ENCODE peak calls at places on chromosomes 7 and 10, in ten cellular contexts. E is epithelial cell of esophagus, R is astrocyte of the spinal cord, I is AG09309, F is cardiac muscle cell, S is neural crest cell, O is AG04449, X is lung, U is NB4, C is cardiac fibroblast. Y is an unnamed sample.

GRCh38 chr10:116026315-116026714 is 246.7 kb downstream of the GFRA1 start:
- DNase-seq in E (no peak), R (no peak), C (no peak), S (no peak), F (no peak), U (no peak), X (no peak), I (no peak), O (no peak), Y (no peak)

GRCh38 chr10:125375210-125375609 is 214.8 kb upstream of the CTBP2 start:
- DNase-seq in E (peak), R (peak), X (no peak), F (no peak), O (no peak), U (peak), S (no peak), C (peak), I (no peak), Y (peak)

GRCh38 chr10:6195891-6196290 is 6.8 kb upstream of the PFKFB3 start:
- DNase-seq in F (no peak), R (peak), X (no peak), O (no peak), U (no peak), S (no peak), C (no peak), I (no peak), E (no peak), Y (no peak)

GRCh38 chr7:1144269-1144771 is 15.7 kb downstream of the ZFAND2A start:
- DNase-seq in C (peak), U (peak), I (no peak), F (no peak), E (peak), X (no peak), O (no peak), S (no peak), R (peak), Y (peak)

GRCh38 chr7:25399000-25399750 is 170.9 kb upstream of the NPVF start:
- DNase-seq in F (no peak), X (no peak), R (no peak), S (no peak), I (no peak), C (no peak), U (no peak), O (no peak), E (no peak), Y (no peak)

GRCh38 chr10:66934711-66935110 is 8.9 kb downstream of the LRRTM3 start:
- DNase-seq in I (no peak), S (no peak), R (no peak), X (no peak), O (no peak), U (no peak), E (no peak), C (no peak), F (no peak), Y (no peak)

GRCh38 chr7:47128719-47129118 is 453.2 kb downstream of the TNS3 start:
- DNase-seq in I (no peak), R (no peak), C (no peak), S (no peak), O (no peak), E (no peak), X (no peak), U (no peak), F (no peak), Y (no peak)

GRCh38 chr7:155816192-155816508 is 3.9 kb upstream of the SHH start:
- DNase-seq in E (no peak), O (no peak), C (no peak), R (no peak), F (no peak), I (no peak), X (no peak), U (no peak), S (no peak), Y (no peak)

GRCh38 chr7:139562491-139562890 is 39.0 kb downstream of the CLEC2L start:
- DNase-seq in C (no peak), F (no peak), I (no peak), U (no peak), S (no peak), X (no peak), O (no peak), R (no peak), E (no peak), Y (no peak)

GRCh38 chr7:34296663-34297062 is 361.4 kb upstream of the NPSR1 start:
- DNase-seq in S (no peak), O (peak), F (no peak), U (no peak), R (peak), E (no peak), I (no peak), C (peak), X (no peak), Y (no peak)

GRCh38 chr7:146096994-146097393 is 19.6 kb upstream of the CNTNAP2 start:
- DNase-seq in X (no peak), I (no peak), R (no peak), C (no peak), F (peak), U (peak), O (no peak), S (no peak), E (no peak), Y (no peak)

GRCh38 chr10:100100651-100101525 is 19.2 kb upstream of the CPN1 start:
- DNase-seq in I (no peak), C (peak), S (no peak), X (no peak), R (no peak), F (no peak), O (no peak), E (peak), U (peak), Y (peak)

GRCh38 chr10:95308389-95309302 is 17.8 kb upstream of the PDLIM1 start:
- DNase-seq in S (no peak), C (peak), X (peak), O (peak), U (peak), F (no peak), R (peak), I (peak), E (peak), Y (peak)

GRCh38 chr7:8035647-8036518 is 67.3 kb downstream of the GLCCI1 start:
- DNase-seq in I (no peak), C (peak), S (no peak), U (peak), R (peak), O (no peak), E (peak), F (peak), X (no peak), Y (peak)

GRCh38 chr7:110804501-110804900 is 286.4 kb upstream of the LRRN3 start:
- DNase-seq in C (no peak), S (no peak), U (no peak), F (no peak), O (no peak), E (no peak), I (no peak), R (no peak), X (no peak), Y (no peak)

DNA sequence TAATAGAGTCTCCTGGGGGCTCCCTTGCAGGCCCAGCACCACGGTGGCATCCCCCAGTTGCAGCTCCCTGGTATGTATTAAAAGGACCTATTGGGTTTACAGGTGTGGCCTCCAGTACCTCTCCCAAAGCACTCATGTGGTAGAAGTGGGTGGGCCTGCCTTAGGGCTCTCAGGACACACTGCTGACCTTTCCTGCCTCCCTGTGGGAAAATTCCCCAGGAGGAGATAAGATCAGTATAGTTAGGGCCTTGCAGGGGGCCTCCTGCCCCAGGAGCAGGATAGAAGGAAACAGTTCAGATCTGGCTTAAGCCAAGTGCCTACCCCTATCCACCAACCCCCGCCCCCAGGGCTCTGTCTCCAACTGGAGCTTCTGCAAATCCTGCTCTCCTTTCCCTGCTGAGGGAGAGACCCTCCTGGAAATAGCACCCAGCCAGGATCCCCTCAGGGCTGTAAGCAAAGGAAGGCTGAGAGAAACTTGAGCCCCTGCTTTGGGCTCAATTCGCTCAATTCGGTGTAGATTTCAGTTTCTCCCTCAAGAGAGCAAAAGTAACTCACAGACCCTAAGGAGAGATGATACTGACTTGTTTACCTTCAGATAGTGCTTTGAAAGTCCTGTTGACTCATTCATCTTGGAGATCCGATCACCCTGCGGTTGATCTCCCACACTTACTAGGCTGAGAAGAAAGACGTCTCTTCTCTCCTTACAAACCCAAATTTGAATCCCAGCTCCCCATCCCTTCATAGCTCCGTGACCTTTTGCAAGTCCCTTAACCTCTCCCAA is 130.6 kb downstream of the WDR11 start:
- DNase-seq in E (no peak), I (no peak), X (no peak), U (no peak), O (no peak), F (no peak), R (no peak), S (no peak), C (no peak), Y (no peak)
- TF ChIP-seq CTCF in E (no peak), I (no peak), X (no peak), U (no peak), O (no peak), F (no peak), R (no peak), S (no peak), C (no peak), Y (no peak)

GRCh38 chr7:36979810-36980248 is 255.5 kb upstream of the AOAH start:
- DNase-seq in O (no peak), R (no peak), X (no peak), E (no peak), S (no peak), U (no peak), C (no peak), F (peak), I (no peak), Y (no peak)
- TF ChIP-seq CTCF in O (no peak), R (no peak), X (no peak), E (no peak), S (no peak), U (no peak), C (no peak), F (no peak), I (no peak), Y (no peak)

GRCh38 chr7:18086165-18087030 is 58.8 kb upstream of the PRPS1L1 start:
- DNase-seq in O (no peak), R (no peak), S (peak), X (no peak), F (peak), E (peak), C (peak), U (no peak), I (no peak), Y (peak)
- TF ChIP-seq CTCF in O (no peak), R (no peak), S (peak), X (no peak), F (peak), E (no peak), C (no peak), U (no peak), I (no peak), Y (no peak)

DNA sequence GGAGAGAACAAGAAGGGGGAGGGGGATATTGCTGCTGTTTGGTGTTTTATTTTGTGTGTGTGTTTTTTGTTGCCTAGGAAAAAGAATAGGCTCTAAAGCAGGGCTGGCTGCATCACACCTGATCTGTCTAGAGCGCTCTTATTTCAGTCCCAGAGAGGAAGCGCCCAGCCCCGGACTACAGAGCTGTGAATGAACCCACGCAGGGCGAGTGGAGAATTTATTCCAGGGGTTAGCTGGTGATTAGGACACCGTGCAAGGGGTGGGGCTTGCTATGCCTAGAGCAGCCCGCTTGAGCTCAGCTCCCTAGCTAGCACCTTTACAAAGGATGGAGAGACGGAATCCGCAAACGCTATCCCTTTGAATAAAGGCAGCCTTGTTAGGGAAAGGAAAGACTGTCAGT is 642 bp upstream of the FAM13C start:
- DNase-seq in E (peak), U (no peak), C (peak), F (peak), I (no peak), O (no peak), X (peak), S (peak), R (peak), Y (peak)
- TF ChIP-seq CTCF in E (no peak), U (no peak), C (no peak), F (no peak), I (no peak), O (no peak), X (no peak), S (no peak), R (no peak), Y (no peak)

GRCh38 chr10:1138529-1138928 is 82.3 kb downstream of the WDR37 start:
- DNase-seq in C (no peak), E (no peak), F (no peak), U (no peak), I (no peak), R (no peak), S (no peak), O (no peak), X (no peak), Y (no peak)

GRCh38 chr10:1141701-1142100 is 85.5 kb downstream of the WDR37 start:
- DNase-seq in X (no peak), C (no peak), I (no peak), S (no peak), E (no peak), F (no peak), O (no peak), R (no peak), U (no peak), Y (no peak)

GRCh38 chr10:1141261-1141660 is 85.1 kb downstream of the WDR37 start:
- DNase-seq in R (no peak), S (no peak), I (no peak), F (no peak), O (no peak), C (no peak), E (no peak), X (no peak), U (no peak), Y (no peak)

GRCh38 chr10:1137499-1138163 is 81.4 kb downstream of the WDR37 start:
- DNase-seq in X (no peak), C (no peak), E (no peak), R (no peak), F (no peak), S (no peak), U (no peak), I (no peak), O (no peak), Y (no peak)

DNA sequence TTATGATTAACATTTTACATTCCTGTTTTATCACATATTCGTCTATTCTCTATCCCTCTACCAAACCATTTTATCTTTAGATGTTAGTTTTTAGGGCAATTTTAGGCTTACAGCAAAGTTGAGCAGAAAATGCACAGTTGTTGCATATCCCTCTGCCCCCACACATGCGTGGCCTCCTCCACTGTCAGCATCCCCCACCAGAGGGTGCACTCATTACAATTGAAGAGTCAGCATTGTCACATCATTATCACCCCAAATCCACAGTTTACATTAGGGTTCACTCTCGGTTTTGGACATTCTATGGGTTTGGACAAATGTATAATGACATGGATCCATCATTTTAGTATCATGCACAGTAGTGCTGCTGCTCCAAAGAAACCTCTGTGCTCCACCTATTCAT is 86.4 kb downstream of the WDR37 start:
- DNase-seq in X (no peak), U (no peak), C (no peak), F (no peak), E (peak), S (no peak), I (no peak), R (no peak), O (no peak), Y (no peak)
- TF ChIP-seq CTCF in X (no peak), U (peak), C (peak), F (peak), E (peak), S (peak), I (peak), R (peak), O (peak), Y (peak)

DNA sequence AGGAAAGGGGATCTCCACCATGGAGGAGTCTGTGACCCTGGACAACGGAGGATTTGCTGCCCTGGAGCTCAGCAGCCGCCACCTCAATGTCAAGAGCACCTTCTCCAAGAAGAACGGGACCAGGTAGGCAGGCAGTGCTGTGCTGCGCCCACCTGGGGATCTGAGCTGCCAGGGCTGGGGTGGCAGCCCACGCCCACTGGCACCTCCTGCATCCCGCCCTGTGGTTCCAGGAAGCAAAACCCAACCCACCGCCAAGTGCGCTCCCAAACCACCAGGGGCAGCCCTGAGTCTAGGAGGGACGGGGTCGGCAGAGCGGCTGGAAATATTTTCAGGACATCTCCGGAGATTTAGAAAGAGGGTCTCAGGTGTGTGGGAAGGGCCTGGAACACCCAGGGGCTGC is 440.3 kb upstream of the FOXK1 start:
- DNase-seq in I (no peak), O (no peak), S (no peak), E (no peak), U (no peak), X (no peak), R (no peak), C (no peak), F (no peak), Y (no peak)
- TF ChIP-seq CTCF in I (no peak), O (no peak), S (no peak), E (no peak), U (peak), X (no peak), R (no peak), C (no peak), F (no peak), Y (peak)

DNA sequence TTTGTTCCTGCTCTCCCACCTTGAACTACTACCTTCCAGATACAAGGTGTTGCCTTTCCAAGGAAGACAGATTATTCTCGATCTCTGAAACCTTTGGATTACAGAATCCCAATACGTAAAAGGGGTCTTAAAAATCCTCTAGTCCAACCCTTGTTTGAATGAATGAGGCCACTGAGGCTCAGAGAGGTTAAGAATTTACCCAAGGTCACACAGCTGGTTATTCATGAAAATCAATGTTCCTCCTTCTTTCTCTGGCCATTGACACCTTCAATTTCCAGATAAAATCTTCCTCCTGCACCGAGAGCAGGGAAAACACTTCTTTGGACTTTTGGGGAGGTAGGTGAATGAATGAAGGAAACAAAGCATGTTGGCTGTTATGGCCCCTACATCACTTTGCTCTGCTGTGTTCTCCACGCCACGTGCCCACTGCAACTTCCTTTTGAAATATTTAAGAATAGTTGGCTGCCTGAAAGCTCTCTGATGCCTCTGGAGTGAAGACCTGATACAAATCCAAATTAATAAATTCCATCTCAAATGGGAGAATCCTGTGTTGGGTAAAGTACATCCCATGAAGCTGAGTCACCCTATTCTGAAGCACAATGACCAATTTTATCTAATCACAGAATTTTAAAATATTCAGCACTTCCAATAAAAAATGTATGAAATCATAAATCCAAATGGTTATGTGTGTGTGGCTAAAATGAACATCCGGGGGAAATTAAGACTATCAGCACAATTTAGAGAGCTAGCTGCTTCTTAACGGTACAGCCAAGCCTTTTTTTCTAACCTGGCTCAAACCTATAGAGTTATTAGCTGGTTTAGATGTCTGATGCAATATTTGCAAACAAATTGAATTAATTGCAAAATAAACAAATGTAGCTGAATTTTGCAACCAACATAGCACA is 7.3 kb downstream of the SVIL start:
- DNase-seq in C (peak), F (no peak), E (no peak), O (no peak), U (no peak), X (no peak), R (peak), I (peak), S (no peak), Y (peak)
- TF ChIP-seq CTCF in C (no peak), F (no peak), E (no peak), O (no peak), U (no peak), X (no peak), R (no peak), I (no peak), S (no peak), Y (no peak)

GRCh38 chr7:20783716-20784310 is 2.9 kb downstream of the SP8 start:
- DNase-seq in R (no peak), F (peak), U (no peak), O (no peak), E (peak), C (no peak), S (no peak), X (no peak), I (no peak), Y (peak)
- TF ChIP-seq CTCF in R (no peak), F (no peak), U (no peak), O (no peak), E (peak), C (no peak), S (peak), X (no peak), I (peak), Y (peak)

Y was measured in PC-3.